ENCODE peak calls at places on chromosomes 16 and 17, in four cellular contexts. N is heart left ventricle, D is gastrocnemius medialis, K is suprapubic skin. F is an unnamed sample.

GRCh38 chr17:75814900-75815373 is 29.3 kb downstream of the UNC13D start:
- DNase-seq in N (no peak), D (no peak), K (no peak), F (no peak)

GRCh38 chr17:45273551-45273957 is 11.7 kb upstream of the SPATA32 start:
- DNase-seq in N (no peak), K (no peak), D (no peak), F (no peak)

GRCh38 chr17:20934288-20934687 is 108.5 kb downstream of the USP22 start:
- DNase-seq in D (no peak), K (no peak), N (no peak), F (no peak)

GRCh38 chr17:81924557-81925532 is 2.7 kb downstream of the MAFG start:
- DNase-seq in D (no peak), N (no peak), K (no peak), F (no peak)

GRCh38 chr16:48223490-48223889 is 20.6 kb upstream of the LONP2 start:
- DNase-seq in N (no peak), D (no peak), K (no peak), F (no peak)

GRCh38 chr17:65022751-65023421 is 33.7 kb downstream of the GNA13 start:
- DNase-seq in K (no peak), N (no peak), D (no peak), F (no peak)

GRCh38 chr17:7295230-7296180 is 1.1 kb upstream of the YBX2 start:
- DNase-seq in K (no peak), D (no peak), N (no peak), F (peak; percentile 52)

GRCh38 chr17:32289454-32289853 is 23.8 kb downstream of the RHBDL3 start:
- DNase-seq in N (no peak), K (no peak), D (no peak), F (no peak)

GRCh38 chr16:5045499-5046115 is 11.9 kb upstream of the NAGPA start:
- DNase-seq in D (no peak), N (no peak), K (no peak), F (no peak)

GRCh38 chr17:46795379-46795952 is 23.0 kb downstream of the WNT3 start:
- DNase-seq in K (no peak), D (no peak), N (no peak), F (no peak)

GRCh38 chr16:86013867-86014266 is 114.9 kb downstream of the IRF8 start:
- DNase-seq in D (no peak), N (no peak), K (no peak), F (no peak)

GRCh38 chr16:22641030-22641671 is 130.5 kb downstream of the NPIPB5 start:
- DNase-seq in K (no peak), N (no peak), D (no peak), F (no peak)

GRCh38 chr17:36592711-36593321 is 1.1 kb downstream of the DHRS11 start:
- DNase-seq in K (peak; percentile 34), N (no peak), D (no peak), F (peak; percentile 68)

GRCh38 chr16:88657371-88657770 is 5.5 kb downstream of the MVD start:
- DNase-seq in N (no peak), K (no peak), D (no peak), F (no peak)

GRCh38 chr17:29158515-29159275 is 21.5 kb downstream of the MYO18A start:
- DNase-seq in D (no peak), N (no peak), K (no peak), F (no peak)

GRCh38 chr16:4891886-4892216 is 44.6 kb downstream of the UBN1 start:
- DNase-seq in N (no peak), D (no peak), K (no peak), F (no peak)

GRCh38 chr17:8095361-8095760 is 7.8 kb upstream of the ALOX12B start:
- DNase-seq in K (no peak), N (no peak), D (no peak), F (no peak)

GRCh38 chr17:52079496-52079895 is 79.0 kb downstream of the CA10 start:
- DNase-seq in K (no peak), D (no peak), N (no peak), F (no peak)

GRCh38 chr17:68790931-68791330 is 164.3 kb downstream of the ABCA8 start:
- DNase-seq in D (no peak), N (peak; percentile 44), K (no peak), F (no peak)

GRCh38 chr16:80775450-80775849 is 28.9 kb downstream of the CDYL2 start:
- DNase-seq in D (no peak), N (no peak), K (no peak), F (no peak)

GRCh38 chr16:30095166-30096078 is 591 bp downstream of the YPEL3 start:
- DNase-seq in K (no peak), N (no peak), D (no peak), F (peak; percentile 64)

GRCh38 chr17:45940826-45941225 is 46.5 kb downstream of the MAPT start:
- DNase-seq in K (no peak), N (no peak), D (peak; percentile 85), F (no peak)

GRCh38 chr17:46064460-46064859 is 65.4 kb downstream of the STH start:
- DNase-seq in N (no peak), D (no peak), K (no peak), F (no peak)

GRCh38 chr16:70430667-70431536 is 8.0 kb downstream of the ST3GAL2 start:
- DNase-seq in D (no peak), K (no peak), N (peak; percentile 41), F (no peak)

GRCh38 chr17:77400445-77400870 is 259.7 kb downstream of the SEC14L1 start:
- DNase-seq in D (no peak), N (peak; percentile 67), K (no peak), F (no peak)

GRCh38 chr17:35368086-35368824 is 5.2 kb downstream of the SLFN11 start:
- DNase-seq in K (no peak), N (peak; percentile 31), D (no peak), F (no peak)

GRCh38 chr16:58105619-58106018 is 23.6 kb downstream of the CFAP20 start:
- DNase-seq in K (no peak), N (no peak), D (no peak), F (no peak)

GRCh38 chr17:70295329-70295728 is 126.0 kb downstream of the KCNJ2 start:
- DNase-seq in D (no peak), K (no peak), N (no peak), F (no peak)

GRCh38 chr17:38428643-38429371 is 543 bp downstream of the ARHGAP23 start:
- DNase-seq in K (no peak), N (peak; percentile 73), D (no peak), F (peak; percentile 34)

GRCh38 chr16:86112178-86112577 is 213.2 kb downstream of the IRF8 start:
- DNase-seq in D (no peak), N (no peak), K (no peak), F (no peak)

GRCh38 chr16:77613115-77613514 is 109.2 kb upstream of the NUDT7 start:
- DNase-seq in D (no peak), K (no peak), N (no peak), F (no peak)

DNA sequence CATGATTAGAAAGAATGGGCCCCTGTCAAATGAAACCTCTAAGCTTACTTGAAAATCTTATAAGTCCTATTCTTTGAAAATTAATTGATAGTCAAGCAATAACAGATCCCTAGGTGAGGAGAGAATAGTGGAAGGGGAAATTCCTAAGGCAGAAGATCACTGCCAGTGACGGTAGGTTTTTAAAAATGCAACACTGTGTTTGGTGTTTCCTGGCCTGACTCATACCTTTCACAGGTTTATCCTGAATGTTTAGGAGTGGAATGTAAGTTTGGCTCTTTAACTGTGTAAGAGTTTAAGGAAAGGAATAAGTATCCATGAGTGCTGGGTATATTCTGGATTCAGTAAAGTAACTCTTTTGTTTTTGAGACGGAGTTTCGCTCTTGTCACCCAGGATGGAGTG is 23.8 kb downstream of the HAPSTR1 start:
- DNase-seq in K (no peak), D (no peak), N (no peak), F (no peak)
- H3K4me1 ChIP-seq in K (peaks cover 55% of the 10 kb centered on the region), D (peaks cover 82% of the 10 kb centered on the region), N (peaks cover 16% of the 10 kb centered on the region), F (peaks cover 24% of the 10 kb centered on the region)

GRCh38 chr17:74641949-74642298 is 18.4 kb upstream of the CD300E start:
- DNase-seq in N (no peak), D (no peak), K (no peak), F (no peak)
- H3K4me1 ChIP-seq in N (no peaks in the 10 kb centered on the region), D (no peaks in the 10 kb centered on the region), K (no peaks in the 10 kb centered on the region), F (no peaks in the 10 kb centered on the region)

GRCh38 chr17:4538236-4539002 is 16.8 kb downstream of the MYBBP1A start:
- DNase-seq in N (no peak), K (no peak), D (no peak), F (no peak)

GRCh38 chr17:4539025-4539424 is 16.2 kb downstream of the MYBBP1A start:
- DNase-seq in K (no peak), D (no peak), N (no peak), F (no peak)

GRCh38 chr17:4536259-4536741 is 18.9 kb downstream of the MYBBP1A start:
- DNase-seq in D (no peak), K (no peak), N (no peak), F (no peak)

GRCh38 chr17:4536742-4537411 is 18.3 kb downstream of the MYBBP1A start:
- DNase-seq in K (no peak), D (no peak), N (no peak), F (no peak)

GRCh38 chr17:4537451-4538235 is 17.5 kb downstream of the MYBBP1A start:
- DNase-seq in N (no peak), K (no peak), D (no peak), F (no peak)
- H3K4me1 ChIP-seq in N (peaks cover 20% of the 10 kb centered on the region), K (peaks cover 75% of the 10 kb centered on the region), D (peaks cover 65% of the 10 kb centered on the region), F (peaks cover 23% of the 10 kb centered on the region)

GRCh38 chr17:49553676-49554335 is 21.9 kb upstream of the NXPH3 start:
- DNase-seq in K (peak; percentile 11), N (no peak), D (no peak), F (no peak)

GRCh38 chr17:49556183-49556943 is 19.3 kb upstream of the NXPH3 start:
- DNase-seq in K (peak; percentile 85), N (peak; percentile 65), D (no peak), F (peak; percentile 79)

GRCh38 chr17:49555495-49556018 is 20.1 kb upstream of the NXPH3 start:
- DNase-seq in D (no peak), K (peak; percentile 75), N (no peak), F (no peak)

GRCh38 chr17:49557204-49558024 is 18.3 kb upstream of the NXPH3 start:
- DNase-seq in N (peak; percentile 32), K (peak; percentile 38), D (no peak), F (no peak)

DNA sequence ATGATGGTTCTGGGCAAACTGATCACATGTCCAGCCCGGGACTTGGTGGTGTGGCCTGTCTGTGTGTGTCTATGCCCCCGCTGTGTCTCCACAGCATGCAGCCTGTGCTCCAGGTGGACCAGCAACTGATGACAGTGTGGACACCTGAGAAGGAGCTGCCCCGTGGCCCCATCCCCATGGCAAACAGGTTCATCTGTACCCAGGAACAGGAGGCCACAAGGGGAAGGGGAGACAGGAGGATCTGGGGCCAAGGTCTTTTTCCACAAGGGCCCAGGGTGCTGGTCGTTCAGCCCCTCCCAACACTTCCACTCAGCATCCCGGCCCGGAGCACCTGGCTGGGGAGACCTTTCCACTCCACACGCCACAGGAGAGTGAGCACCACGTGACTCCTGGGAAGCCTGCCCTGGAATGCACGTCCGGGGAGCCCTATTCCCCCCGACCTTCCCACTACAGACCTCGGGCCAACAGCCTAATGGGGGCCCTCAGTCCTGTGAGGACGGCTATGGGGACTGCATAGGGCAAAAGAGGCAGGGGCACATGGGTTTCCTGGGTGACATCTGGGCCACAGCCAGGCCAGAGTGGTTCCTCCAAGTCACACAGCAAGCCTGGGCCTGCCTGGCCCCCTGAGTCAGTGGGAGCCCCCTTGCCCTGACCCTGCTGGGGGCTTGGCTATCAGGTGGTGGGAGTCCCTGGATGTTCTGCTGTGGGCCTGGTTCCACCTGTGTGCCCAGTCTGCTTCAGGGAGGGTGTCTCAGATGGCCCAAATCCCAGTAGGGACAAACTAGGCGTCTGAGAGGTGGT is 20.8 kb upstream of the NXPH3 start:
- DNase-seq in K (peak; percentile 60), N (no peak), D (no peak), F (no peak)
- H3K4me1 ChIP-seq in K (peaks cover 25% of the 10 kb centered on the region), N (peaks cover 3% of the 10 kb centered on the region), D (peaks cover 6% of the 10 kb centered on the region), F (no peaks in the 10 kb centered on the region)